ENCODE peak calls at places on chromosomes 16 and 17, in five cellular contexts. T is Caki2, P is HL-60, C is AG09309, N is HT-29. D is an unnamed sample.

GRCh38 chr16:2329532-2329931 is 11.0 kb downstream of the ABCA3 start:
- DNase-seq in T (no peak), P (no peak), C (no peak), N (no peak), D (no peak)

GRCh38 chr16:87012954-87013938 is 303.9 kb downstream of the C16orf95 start:
- DNase-seq in T (no peak), P (no peak), C (no peak), N (no peak), D (no peak)

GRCh38 chr16:62077998-62078397 is 41.8 kb upstream of the CDH8 start:
- DNase-seq in T (peak; percentile 5), P (no peak), C (no peak), N (peak; percentile 17), D (peak; percentile 14)

GRCh38 chr17:65514541-65514940 is 46.9 kb downstream of the AXIN2 start:
- DNase-seq in T (no peak), P (no peak), C (no peak), N (no peak), D (no peak)

GRCh38 chr17:3222505-3222904 is 15.0 kb downstream of the OR1A1 start:
- DNase-seq in T (no peak), P (no peak), C (no peak), N (no peak), D (no peak)

GRCh38 chr16:84780977-84781376 is 38.8 kb upstream of the CRISPLD2 start:
- DNase-seq in T (no peak), P (no peak), C (no peak), N (no peak), D (no peak)

GRCh38 chr17:67628580-67629013 is 89.1 kb upstream of the NOL11 start:
- DNase-seq in T (no peak), P (no peak), C (no peak), N (peak; percentile 52), D (no peak)

GRCh38 chr17:32590974-32591373 is 104.2 kb downstream of the CDK5R1 start:
- DNase-seq in T (no peak), P (no peak), C (no peak), N (no peak), D (no peak)

GRCh38 chr17:73354423-73355284 is 42.9 kb upstream of the CDC42EP4 start:
- DNase-seq in T (no peak), P (no peak), C (no peak), N (no peak), D (no peak)

D was measured in HS-27A.